ENCODE peak calls at places on chromosome 5, in nine cellular contexts. Q is ovary; B is Peyer's patch; M is mesendoderm; L is thyroid gland; N is CD4-positive, alpha-beta memory T cell; O is upper lobe of left lung; P is right lobe of liver; C is tibial nerve. Z is an unnamed sample.
A peak's percentile ranks its signal among the peaks of the same experiment; 100 is the strongest.

GRCh38 chr5:55393501-55394175 is 85.8 kb downstream of the MTREX start:
- DNase-seq in Q (no peak), B (no peak), M (no peak), L (no peak), N (no peak), O (no peak), P (no peak), C (no peak), Z (no peak)

GRCh38 chr5:108763222-108763864 is 15.6 kb downstream of the FER start:
- DNase-seq in Q (no peak), B (no peak), M (no peak), L (no peak), N (no peak), O (no peak), P (no peak), C (no peak), Z (no peak)

GRCh38 chr5:150511641-150512367 is 3.9 kb downstream of the NDST1 start:
- DNase-seq in Q (peak; percentile 60), B (peak; percentile 90), M (peak; percentile 79), L (no peak), N (no peak), O (peak; percentile 71), P (no peak), C (no peak), Z (peak; percentile 94)

GRCh38 chr5:123474238-123474637 is 37.7 kb upstream of the CSNK1G3 start:
- DNase-seq in Q (no peak), B (no peak), M (no peak), L (no peak), N (no peak), O (no peak), P (no peak), C (no peak), Z (no peak)

GRCh38 chr5:62315376-62316049 is 9.5 kb downstream of the KIF2A start:
- DNase-seq in Q (no peak), B (no peak), M (peak; percentile 90), L (no peak), N (no peak), O (no peak), P (no peak), C (no peak), Z (peak; percentile 32)

GRCh38 chr5:122805481-122805880 is 30.6 kb downstream of the SNX2 start:
- DNase-seq in Q (no peak), B (no peak), M (no peak), L (no peak), N (no peak), O (no peak), P (no peak), C (no peak), Z (no peak)

GRCh38 chr5:169242175-169242848 is 58.6 kb downstream of the SLIT3 start:
- DNase-seq in Q (no peak), B (no peak), M (no peak), L (no peak), N (no peak), O (no peak), P (no peak), C (no peak), Z (no peak)

GRCh38 chr5:146515473-146516150 is 378 bp downstream of the GPR151 start:
- DNase-seq in Q (no peak), B (no peak), M (no peak), L (no peak), N (no peak), O (no peak), P (no peak), C (no peak), Z (no peak)

GRCh38 chr5:167634432-167634831 is 657.0 kb upstream of the WWC1 start:
- DNase-seq in Q (no peak), B (no peak), M (no peak), L (no peak), N (no peak), O (no peak), P (no peak), C (no peak), Z (no peak)

GRCh38 chr5:31824886-31825774 is 186.2 kb downstream of the PDZD2 start:
- DNase-seq in Q (peak; percentile 55), B (peak; percentile 47), M (peak; percentile 71), L (peak; percentile 47), N (peak; percentile 35), O (peak; percentile 37), P (no peak), C (peak; percentile 78), Z (peak; percentile 37)

GRCh38 chr5:173486826-173487225 is 129.6 kb downstream of the BOD1 start:
- DNase-seq in Q (no peak), B (no peak), M (no peak), L (no peak), N (no peak), O (no peak), P (no peak), C (no peak), Z (no peak)

GRCh38 chr5:1008451-1009358 is at the start of gene NKD2:
- DNase-seq in Q (peak; percentile 19), B (peak; percentile 48), M (peak; percentile 37), L (peak; percentile 18), N (peak; percentile 48), O (no peak), P (peak; percentile 49), C (no peak), Z (no peak)

GRCh38 chr5:176996780-176997179 is 9.8 kb downstream of the UIMC1 start:
- DNase-seq in Q (no peak), B (no peak), M (no peak), L (no peak), N (no peak), O (no peak), P (no peak), C (no peak), Z (no peak)

GRCh38 chr5:140557965-140558364 is 692 bp upstream of the SRA1 start:
- DNase-seq in Q (no peak), B (no peak), M (no peak), L (no peak), N (no peak), O (no peak), P (no peak), C (no peak), Z (no peak)
- H3K4me1 ChIP-seq in Q (peaks cover 5% of the 10 kb centered on the region), B (no peaks in the 10 kb centered on the region), M (peaks cover 2% of the 10 kb centered on the region), L (peaks cover 10% of the 10 kb centered on the region), N (peaks cover 41% of the 10 kb centered on the region), O (peaks cover 45% of the 10 kb centered on the region), P (peaks cover 60% of the 10 kb centered on the region), C (peaks cover 27% of the 10 kb centered on the region), Z (no peaks in the 10 kb centered on the region)

GRCh38 chr5:30142432-30142831 is 1051.1 kb upstream of the CDH6 start:
- DNase-seq in Q (no peak), B (no peak), M (no peak), L (no peak), N (no peak), O (no peak), P (no peak), C (no peak), Z (no peak)
- H3K27ac ChIP-seq in Q (no peak overlapping the region), B (no peak overlapping the region), M (no peak overlapping the region), L (no peak overlapping the region), N (no peak overlapping the region), O (no peak overlapping the region), P (no peak overlapping the region), C (no peak overlapping the region), Z (no peak overlapping the region)

DNA sequence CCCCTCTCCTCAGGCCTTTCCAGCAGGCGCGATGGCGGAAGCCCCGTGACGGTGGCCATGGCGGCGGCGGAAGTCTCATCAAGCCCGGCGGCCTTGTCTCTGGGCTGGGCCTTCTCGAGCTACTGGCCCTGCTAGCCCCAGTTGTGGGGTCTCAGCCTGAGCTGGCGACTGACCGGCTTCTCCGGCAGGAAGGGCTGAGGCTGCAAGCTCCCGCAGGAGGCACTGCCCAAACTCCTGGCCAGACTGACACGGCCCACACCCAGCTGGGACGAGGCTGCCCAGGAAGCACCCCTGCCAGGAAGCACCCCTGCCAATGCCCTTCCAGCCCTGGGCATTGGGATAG is 88.5 kb upstream of the ANKH start:
- DNase-seq in Q (no peak), B (no peak), M (no peak), L (no peak), N (no peak), O (no peak), P (no peak), C (no peak), Z (no peak)
- H3K4me3 ChIP-seq in Q (no peak overlapping the region), B (no peak overlapping the region), M (no peak overlapping the region), L (no peak overlapping the region), N (no peak overlapping the region), O (no peak overlapping the region), P (no peak overlapping the region), C (no peak overlapping the region), Z (no peak overlapping the region)

GRCh38 chr5:180526265-180526664 is 32.1 kb downstream of the CNOT6 start:
- DNase-seq in Q (no peak), B (no peak), M (no peak), L (no peak), N (no peak), O (no peak), P (no peak), C (no peak), Z (no peak)

GRCh38 chr5:180532268-180532667 is 38.1 kb downstream of the CNOT6 start:
- DNase-seq in Q (no peak), B (no peak), M (no peak), L (no peak), N (no peak), O (no peak), P (no peak), C (no peak), Z (no peak)

GRCh38 chr5:180525363-180525762 is 31.2 kb downstream of the CNOT6 start:
- DNase-seq in Q (no peak), B (no peak), M (no peak), L (no peak), N (no peak), O (no peak), P (no peak), C (no peak), Z (no peak)

GRCh38 chr5:180523629-180524466 is 29.7 kb downstream of the CNOT6 start:
- DNase-seq in Q (no peak), B (no peak), M (peak; percentile 63), L (no peak), N (no peak), O (no peak), P (no peak), C (no peak), Z (no peak)

DNA sequence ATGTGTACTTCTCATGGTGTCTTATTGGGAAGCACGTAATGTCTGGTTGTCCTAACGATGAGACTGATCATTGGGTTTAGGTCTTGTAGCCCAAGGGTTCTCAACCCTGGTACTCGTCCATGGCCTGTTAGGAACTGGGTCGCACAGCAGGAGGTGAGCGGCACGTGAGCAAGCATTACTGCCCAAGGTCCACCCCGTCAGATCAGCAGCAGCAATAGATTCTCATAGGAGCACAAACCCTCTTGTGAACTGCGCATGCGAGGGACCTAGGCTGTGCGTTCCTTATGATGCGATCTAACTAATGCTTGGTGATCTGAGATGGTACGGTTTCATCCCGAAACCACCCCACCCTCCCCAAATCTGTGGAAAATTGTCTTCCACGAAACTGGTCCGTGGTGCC is 33.5 kb downstream of the CNOT6 start:
- DNase-seq in Q (no peak), B (no peak), M (no peak), L (no peak), N (no peak), O (no peak), P (no peak), C (no peak), Z (no peak)
- H3K4me1 ChIP-seq in Q (peaks cover 9% of the 10 kb centered on the region), B (no peaks in the 10 kb centered on the region), M (peaks cover 7% of the 10 kb centered on the region), L (peaks cover 12% of the 10 kb centered on the region), N (peaks cover 30% of the 10 kb centered on the region), O (peaks cover 10% of the 10 kb centered on the region), P (no peaks in the 10 kb centered on the region), C (no peaks in the 10 kb centered on the region), Z (peaks cover 4% of the 10 kb centered on the region)

Z was measured in small intestine.